ENCODE peak calls at places on chromosome 11, in five cellular contexts. D is ovary, S is tibial nerve, F is upper lobe of right lung, R is tibial artery. P is an unnamed sample. For H3K9me3, the result is how much of the 10 kb centered on the place peaks cover.

GRCh38 chr11:4680341-4680740 is 17.3 kb downstream of the OR51E2 start:
- DNase-seq in R (no peak), D (no peak), S (no peak), F (no peak), P (no peak)

GRCh38 chr11:34656062-34656720 is 35.3 kb downstream of the EHF start:
- DNase-seq in D (no peak), S (no peak), F (no peak), R (no peak), P (no peak)

GRCh38 chr11:2432171-2432621 is 12.1 kb downstream of the TRPM5 start:
- DNase-seq in S (no peak), F (peak), D (no peak), R (peak), P (no peak)

GRCh38 chr11:108635106-108635505 is 29.8 kb upstream of the DDX10 start:
- DNase-seq in R (no peak), S (no peak), F (no peak), D (no peak), P (no peak)

GRCh38 chr11:25943777-25944661 is 387.9 kb upstream of the ANO3 start:
- DNase-seq in S (no peak), R (no peak), F (no peak), D (no peak), P (no peak)

GRCh38 chr11:65615950-65616574 is 486 bp downstream of the PCNX3 start:
- DNase-seq in R (peak), D (no peak), F (no peak), S (no peak), P (no peak)

GRCh38 chr11:119578466-119579220 is 150.4 kb downstream of the NECTIN1 start:
- DNase-seq in D (no peak), F (no peak), S (no peak), R (no peak), P (no peak)

GRCh38 chr11:16669799-16670415 is 68.5 kb upstream of the C11orf58 start:
- DNase-seq in S (no peak), R (no peak), F (no peak), D (no peak), P (no peak)

GRCh38 chr11:59263225-59263894 is 50.6 kb upstream of the MPEG1 start:
- DNase-seq in R (no peak), F (no peak), D (no peak), S (no peak), P (no peak)

GRCh38 chr11:103927535-103927934 is 108.9 kb upstream of the DDI1 start:
- DNase-seq in D (no peak), F (no peak), S (no peak), R (no peak), P (no peak)
- TF ChIP-seq CTCF in D (no peak), F (peak), S (no peak), R (peak), P (no peak)

DNA sequence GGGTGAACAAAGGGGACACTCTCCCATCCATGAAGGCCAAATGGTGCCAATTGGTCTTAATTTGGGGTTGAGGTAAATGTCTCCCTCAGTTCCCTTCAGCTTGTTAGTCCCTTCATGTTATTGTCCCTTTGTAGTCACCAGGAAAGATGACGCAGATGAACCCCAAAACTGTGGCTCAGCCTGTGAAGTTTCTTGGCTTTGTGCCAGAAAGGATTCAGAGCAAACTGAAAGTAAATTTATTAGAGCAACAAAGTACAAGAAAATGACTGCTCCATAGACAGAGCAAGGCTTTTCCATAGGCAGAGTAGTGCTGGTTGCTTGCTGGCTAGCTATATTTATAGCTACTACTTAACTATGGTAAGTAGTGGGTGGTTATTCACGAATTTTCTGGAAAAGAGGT is 16.7 kb downstream of the OR4C3 start:
- DNase-seq in D (no peak), S (no peak), R (no peak), F (no peak), P (no peak)
- H3K9me3 ChIP-seq in D (under half), S (under half), R (under half), F (under half), P (under half)

GRCh38 chr11:84800755-84801346 is 826.3 kb downstream of the DLG2 start:
- DNase-seq in S (no peak), F (no peak), D (no peak), R (no peak), P (no peak)
- TF ChIP-seq CTCF in S (no peak), F (peak), D (no peak), R (peak), P (no peak)

GRCh38 chr11:127966821-127967220 is 620.5 kb downstream of the ETS1 start:
- DNase-seq in D (no peak), R (no peak), S (no peak), F (no peak), P (no peak)
- H3K9me3 ChIP-seq in D (under half), R (under half), S (under half), F (under half), P (under half)

GRCh38 chr11:113782134-113782533 is 2.5 kb downstream of the CLDN25 start:
- DNase-seq in S (no peak), F (no peak), R (no peak), D (no peak), P (no peak)
- TF ChIP-seq CTCF in S (no peak), F (no peak), R (no peak), D (no peak), P (no peak)